ENCODE peak calls at places on chromosomes 7 and 10, in nine cellular contexts. G is A549; T is stomach; J is pancreas; W is astrocyte; V is breast epithelium; K is Peyer's patch; A is CD8-positive, alpha-beta T cell; H is neural progenitor cell. R is an unnamed sample.
A peak's percentile ranks its signal among the peaks of the same experiment; 100 is the strongest.

GRCh38 chr7:71419546-71420337 is 287.8 kb downstream of the GALNT17 start:
- DNase-seq in G (no peak), T (no peak), J (no peak), W (no peak), V (no peak), K (no peak), A (no peak), H (no peak), R (no peak)

GRCh38 chr10:101287922-101288638 is 58.8 kb upstream of the LBX1 start:
- DNase-seq in G (peak; percentile 58), T (no peak), J (no peak), W (no peak), V (no peak), K (no peak), A (no peak), H (peak; percentile 80), R (no peak)

GRCh38 chr7:11587048-11587447 is 244.9 kb downstream of the THSD7A start:
- DNase-seq in G (no peak), T (no peak), J (no peak), W (no peak), V (no peak), K (no peak), A (no peak), H (no peak), R (no peak)

GRCh38 chr7:148747274-148747673 is 48.6 kb downstream of the CUL1 start:
- DNase-seq in G (no peak), T (no peak), J (no peak), W (no peak), V (no peak), K (no peak), A (no peak), H (peak; percentile 63), R (no peak)

GRCh38 chr7:90720970-90721768 is 125.0 kb downstream of the CDK14 start:
- DNase-seq in G (no peak), T (peak; percentile 85), J (peak; percentile 88), W (peak; percentile 73), V (peak; percentile 37), K (no peak), A (no peak), H (no peak), R (no peak)

GRCh38 chr7:125934539-125934938 is 1004.9 kb upstream of the POT1 start:
- DNase-seq in G (no peak), T (no peak), J (no peak), W (no peak), V (no peak), K (no peak), A (no peak), H (no peak), R (no peak)

GRCh38 chr7:148914208-148914777 is 30.2 kb upstream of the EZH2 start:
- DNase-seq in G (peak; percentile 41), T (no peak), J (no peak), W (peak; percentile 87), V (no peak), K (no peak), A (no peak), H (no peak), R (no peak)

GRCh38 chr10:15211464-15211979 is 43.0 kb upstream of the NMT2 start:
- DNase-seq in G (no peak), T (no peak), J (no peak), W (peak; percentile 87), V (no peak), K (no peak), A (no peak), H (no peak), R (no peak)

GRCh38 chr10:3139135-3139910 is 33.3 kb downstream of the PITRM1 start:
- DNase-seq in G (peak; percentile 40), T (no peak), J (no peak), W (no peak), V (no peak), K (no peak), A (no peak), H (no peak), R (no peak)

GRCh38 chr7:139562972-139563565 is 39.6 kb downstream of the CLEC2L start:
- DNase-seq in G (no peak), T (no peak), J (no peak), W (no peak), V (no peak), K (no peak), A (no peak), H (no peak), R (no peak)

GRCh38 chr7:8068892-8069686 is 100.5 kb downstream of the GLCCI1 start:
- DNase-seq in G (no peak), T (no peak), J (no peak), W (no peak), V (no peak), K (no peak), A (no peak), H (no peak), R (no peak)

GRCh38 chr7:34107306-34107705 is 202.0 kb downstream of the BMPER start:
- DNase-seq in G (no peak), T (no peak), J (no peak), W (peak; percentile 80), V (no peak), K (no peak), A (no peak), H (no peak), R (no peak)

GRCh38 chr7:82413237-82413636 is 30.3 kb downstream of the CACNA2D1 start:
- DNase-seq in G (no peak), T (no peak), J (no peak), W (peak; percentile 55), V (no peak), K (no peak), A (no peak), H (no peak), R (no peak)

GRCh38 chr7:157527686-157528085 is 190.9 kb downstream of the DNAJB6 start:
- DNase-seq in G (no peak), T (peak; percentile 14), J (no peak), W (no peak), V (peak; percentile 6), K (no peak), A (peak; percentile 37), H (no peak), R (peak; percentile 43)

GRCh38 chr7:157527235-157527634 is 190.4 kb downstream of the DNAJB6 start:
- DNase-seq in G (no peak), T (no peak), J (no peak), W (no peak), V (no peak), K (no peak), A (peak; percentile 31), H (no peak), R (no peak)

GRCh38 chr7:157524731-157525130 is 187.9 kb downstream of the DNAJB6 start:
- DNase-seq in G (no peak), T (no peak), J (no peak), W (no peak), V (no peak), K (no peak), A (no peak), H (no peak), R (no peak)

GRCh38 chr7:157525501-157525915 is 188.7 kb downstream of the DNAJB6 start:
- DNase-seq in G (no peak), T (no peak), J (no peak), W (no peak), V (no peak), K (no peak), A (peak; percentile 5), H (no peak), R (no peak)

DNA sequence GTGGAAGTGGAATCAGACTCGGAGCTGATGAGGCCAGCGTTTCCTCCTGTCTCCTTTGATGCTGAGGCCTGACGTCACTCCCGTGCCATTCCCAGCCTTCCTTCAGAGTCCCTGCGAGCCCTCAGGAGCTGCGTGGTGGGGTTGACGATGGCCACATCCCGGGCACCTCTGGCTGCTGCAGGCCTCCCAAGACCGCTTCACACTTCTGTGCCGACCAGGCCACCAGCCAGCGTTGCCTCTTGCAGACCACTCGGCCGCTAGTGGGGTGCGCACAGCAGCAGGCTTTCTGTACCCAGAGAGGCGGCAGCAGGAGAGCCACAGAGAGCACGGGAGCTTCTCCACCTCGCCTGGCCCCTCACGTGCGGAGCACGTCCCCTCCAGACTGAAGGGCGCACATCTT is 189.8 kb downstream of the DNAJB6 start:
- DNase-seq in G (no peak), T (peak; percentile 21), J (no peak), W (peak; percentile 2), V (peak; percentile 7), K (no peak), A (peak; percentile 43), H (no peak), R (peak; percentile 45)
- H3K9me3 ChIP-seq in G (no peaks in the 10 kb centered on the region), T (peaks cover 35% of the 10 kb centered on the region), J (no peaks in the 10 kb centered on the region), W (no peaks in the 10 kb centered on the region), V (peaks cover 21% of the 10 kb centered on the region), K (no peaks in the 10 kb centered on the region), A (peaks cover under 1% of the 10 kb centered on the region), H (no peaks in the 10 kb centered on the region), R (no peaks in the 10 kb centered on the region)

GRCh38 chr10:1063232-1063862 is 7.2 kb downstream of the WDR37 start:
- DNase-seq in G (no peak), T (no peak), J (no peak), W (no peak), V (no peak), K (no peak), A (peak; percentile 60), H (no peak), R (no peak)
- H3K4me3 ChIP-seq in G (no peak overlapping the region), T (no peak overlapping the region), J (no peak overlapping the region), W (no peak overlapping the region), V (no peak overlapping the region), K (no peak overlapping the region), A (peak overlapping the region; percentile 25), H (no peak overlapping the region), R (no peak overlapping the region)

DNA sequence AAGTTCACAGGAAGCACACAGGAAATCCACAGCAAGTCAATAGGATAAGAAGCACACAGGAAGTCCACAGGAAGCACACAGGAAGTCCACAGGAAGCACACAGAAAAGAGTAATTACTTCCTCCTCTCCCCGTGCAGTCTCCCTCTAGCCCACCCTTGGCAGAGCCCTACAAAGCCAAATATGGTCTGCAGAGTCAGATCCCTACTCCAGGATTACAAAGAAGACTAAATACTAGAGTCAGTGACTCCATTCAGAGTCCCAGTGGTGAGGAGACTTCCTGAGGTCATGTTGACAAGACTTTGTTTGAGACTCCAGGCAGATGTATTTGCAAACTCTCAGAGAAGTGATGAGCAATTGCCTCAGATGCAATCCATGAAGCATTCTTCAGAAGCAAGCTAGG is 398.6 kb upstream of the AUTS2 start:
- DNase-seq in G (no peak), T (no peak), J (no peak), W (no peak), V (no peak), K (no peak), A (no peak), H (no peak), R (no peak)
- H3K9me3 ChIP-seq in G (peaks cover 11% of the 10 kb centered on the region), T (peaks cover 14% of the 10 kb centered on the region), J (no peaks in the 10 kb centered on the region), W (peaks cover 5% of the 10 kb centered on the region), V (no peaks in the 10 kb centered on the region), K (peaks cover 19% of the 10 kb centered on the region), A (peaks cover 20% of the 10 kb centered on the region), H (no peaks in the 10 kb centered on the region), R (no peaks in the 10 kb centered on the region)

DNA sequence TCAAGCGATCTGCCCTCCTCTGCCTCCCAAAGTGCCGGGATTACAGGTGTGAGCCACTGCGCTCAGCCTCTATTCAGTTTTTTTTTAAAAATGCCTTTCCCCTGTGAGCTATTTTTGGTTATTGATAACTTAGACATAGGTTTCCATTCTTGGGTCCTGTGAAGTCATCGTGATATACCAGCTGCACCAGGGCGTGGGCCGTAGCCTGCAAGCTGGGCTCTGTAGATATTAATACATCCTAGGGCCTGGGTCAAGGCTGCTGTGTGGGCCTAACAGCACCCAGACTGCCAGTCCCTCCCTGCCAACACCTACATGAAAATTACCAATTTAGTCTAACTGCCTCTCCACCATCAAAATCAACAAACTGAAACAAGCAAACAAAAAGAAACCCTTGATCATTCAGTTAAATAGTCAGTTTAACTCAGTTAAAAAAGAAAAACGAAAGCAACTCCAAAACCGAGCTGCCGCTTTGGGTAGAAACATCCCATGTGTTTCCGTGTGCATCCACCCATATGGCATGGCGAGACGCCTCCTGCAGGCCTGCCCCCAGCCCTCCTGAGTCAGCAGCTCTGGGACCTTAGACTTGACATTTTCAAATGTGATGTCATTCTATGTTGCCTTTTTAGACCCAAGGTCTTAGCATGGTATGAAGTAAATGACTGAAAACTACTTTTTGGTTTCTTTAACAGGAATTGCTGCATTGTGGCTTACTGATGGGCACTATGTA is 330.2 kb downstream of the GLRX3 start:
- DNase-seq in G (no peak), T (no peak), J (no peak), W (no peak), V (peak; percentile 2), K (no peak), A (no peak), H (no peak), R (no peak)
- H3K4me3 ChIP-seq in G (no peak overlapping the region), T (no peak overlapping the region), J (no peak overlapping the region), W (no peak overlapping the region), V (no peak overlapping the region), K (no peak overlapping the region), A (no peak overlapping the region), H (no peak overlapping the region), R (no peak overlapping the region)